ENCODE peak calls at places on chromosomes 6 and 20, in seven cellular contexts. C is HCT116, V is H1, B is K562, S is SK-N-SH, Y is HepG2, O is GM12878. U is an unnamed sample.
A peak's percentile ranks its signal among the peaks of the same experiment; 100 is the strongest.

GRCh38 chr20:60046011-60046413 is 87.8 kb downstream of the CDH26 start:
- DNase-seq in C (no peak), V (no peak), B (no peak), S (no peak), Y (no peak), O (no peak), U (no peak)

GRCh38 chr6:145734486-145735355 is 599 bp downstream of the EPM2A start:
- DNase-seq in C (peak; percentile 75), V (peak; percentile 88), B (peak; percentile 82), S (peak; percentile 92), Y (peak; percentile 94), O (no peak), U (peak; percentile 87)

GRCh38 chr6:124960757-124961467 is 1.3 kb upstream of the RNF217 start:
- DNase-seq in C (no peak), V (no peak), B (no peak), S (no peak), Y (no peak), O (no peak), U (no peak)

GRCh38 chr6:144213293-144213692 is 63.0 kb downstream of the STX11 start:
- DNase-seq in C (no peak), V (no peak), B (no peak), S (no peak), Y (no peak), O (no peak), U (no peak)

GRCh38 chr6:154605207-154605877 is 94.9 kb upstream of the CNKSR3 start:
- DNase-seq in C (no peak), V (no peak), B (no peak), S (no peak), Y (no peak), O (peak; percentile 83), U (no peak)

GRCh38 chr20:25544316-25544715 is 41.0 kb downstream of the NINL start:
- DNase-seq in C (no peak), V (no peak), B (no peak), S (no peak), Y (no peak), O (no peak), U (no peak)

GRCh38 chr6:136341967-136342366 is 52.3 kb upstream of the BCLAF1 start:
- DNase-seq in C (no peak), V (no peak), B (no peak), S (no peak), Y (no peak), O (no peak), U (no peak)

GRCh38 chr6:154615483-154616025 is 105.1 kb upstream of the CNKSR3 start:
- DNase-seq in C (peak; percentile 80), V (no peak), B (peak; percentile 60), S (peak; percentile 66), Y (peak; percentile 35), O (no peak), U (peak; percentile 32)

GRCh38 chr6:168662301-168662936 is 221.4 kb downstream of the SMOC2 start:
- DNase-seq in C (no peak), V (peak; percentile 16), B (no peak), S (no peak), Y (no peak), O (no peak), U (no peak)

GRCh38 chr20:53695797-53696527 is 102.3 kb upstream of the ZNF217 start:
- DNase-seq in C (no peak), V (no peak), B (no peak), S (peak; percentile 41), Y (no peak), O (no peak), U (no peak)

GRCh38 chr20:13771853-13772453 is 12.8 kb downstream of the ESF1 start:
- DNase-seq in C (no peak), V (no peak), B (no peak), S (peak; percentile 50), Y (peak; percentile 28), O (no peak), U (no peak)

GRCh38 chr6:3285049-3285639 is 26.4 kb downstream of the PSMG4 start:
- DNase-seq in C (no peak), V (no peak), B (no peak), S (no peak), Y (no peak), O (no peak), U (no peak)

GRCh38 chr20:58716476-58717277 is 24.1 kb downstream of the NPEPL1 start:
- DNase-seq in C (no peak), V (peak; percentile 46), B (no peak), S (peak; percentile 56), Y (peak; percentile 53), O (no peak), U (no peak)

GRCh38 chr20:41499961-41500725 is 118.0 kb downstream of the CHD6 start:
- DNase-seq in C (no peak), V (no peak), B (no peak), S (no peak), Y (no peak), O (no peak), U (no peak)

GRCh38 chr20:32918296-32918695 is 59.6 kb downstream of the EFCAB8 start:
- DNase-seq in C (no peak), V (peak; percentile 41), B (no peak), S (no peak), Y (no peak), O (no peak), U (no peak)

GRCh38 chr20:32019563-32020463 is 9.6 kb downstream of the CCM2L start:
- DNase-seq in C (no peak), V (no peak), B (no peak), S (no peak), Y (no peak), O (no peak), U (no peak)

GRCh38 chr20:3931664-3932063 is 42.5 kb downstream of the PANK2 start:
- DNase-seq in C (no peak), V (no peak), B (no peak), S (no peak), Y (no peak), O (no peak), U (no peak)

GRCh38 chr20:2759603-2760360 is 40.6 kb downstream of the CPXM1 start:
- DNase-seq in C (no peak), V (no peak), B (no peak), S (no peak), Y (no peak), O (no peak), U (no peak)

GRCh38 chr6:109743739-109744138 is 52.6 kb downstream of the FIG4 start:
- DNase-seq in C (no peak), V (no peak), B (no peak), S (no peak), Y (no peak), O (no peak), U (no peak)

GRCh38 chr20:2131366-2131765 is 29.7 kb downstream of the STK35 start:
- DNase-seq in C (peak; percentile 6), V (no peak), B (no peak), S (no peak), Y (no peak), O (no peak), U (no peak)

GRCh38 chr6:73339340-73339739 is 14.7 kb downstream of the DPPA5 start:
- DNase-seq in C (no peak), V (peak; percentile 48), B (no peak), S (no peak), Y (no peak), O (no peak), U (no peak)

GRCh38 chr20:22825076-22825475 is 210.0 kb upstream of the SSTR4 start:
- DNase-seq in C (no peak), V (no peak), B (no peak), S (no peak), Y (no peak), O (no peak), U (no peak)

GRCh38 chr20:32463642-32464400 is 105.7 kb downstream of the ASXL1 start:
- DNase-seq in C (no peak), V (no peak), B (no peak), S (no peak), Y (no peak), O (no peak), U (no peak)

GRCh38 chr6:56766806-56767178 is 124.1 kb upstream of the DST start:
- DNase-seq in C (no peak), V (no peak), B (no peak), S (no peak), Y (no peak), O (peak; percentile 92), U (no peak)
- TF ChIP-seq JUND in C (no peak), V (no peak), B (no peak), S (peak; percentile 74), Y (no peak), O (no peak), U (no peak)

GRCh38 chr6:63808576-63808975 is 173.0 kb downstream of the PHF3 start:
- DNase-seq in C (no peak), V (no peak), B (no peak), S (no peak), Y (no peak), O (no peak), U (no peak)
- TF ChIP-seq JUND in C (no peak), V (no peak), B (no peak), S (no peak), Y (no peak), O (no peak), U (no peak)

DNA sequence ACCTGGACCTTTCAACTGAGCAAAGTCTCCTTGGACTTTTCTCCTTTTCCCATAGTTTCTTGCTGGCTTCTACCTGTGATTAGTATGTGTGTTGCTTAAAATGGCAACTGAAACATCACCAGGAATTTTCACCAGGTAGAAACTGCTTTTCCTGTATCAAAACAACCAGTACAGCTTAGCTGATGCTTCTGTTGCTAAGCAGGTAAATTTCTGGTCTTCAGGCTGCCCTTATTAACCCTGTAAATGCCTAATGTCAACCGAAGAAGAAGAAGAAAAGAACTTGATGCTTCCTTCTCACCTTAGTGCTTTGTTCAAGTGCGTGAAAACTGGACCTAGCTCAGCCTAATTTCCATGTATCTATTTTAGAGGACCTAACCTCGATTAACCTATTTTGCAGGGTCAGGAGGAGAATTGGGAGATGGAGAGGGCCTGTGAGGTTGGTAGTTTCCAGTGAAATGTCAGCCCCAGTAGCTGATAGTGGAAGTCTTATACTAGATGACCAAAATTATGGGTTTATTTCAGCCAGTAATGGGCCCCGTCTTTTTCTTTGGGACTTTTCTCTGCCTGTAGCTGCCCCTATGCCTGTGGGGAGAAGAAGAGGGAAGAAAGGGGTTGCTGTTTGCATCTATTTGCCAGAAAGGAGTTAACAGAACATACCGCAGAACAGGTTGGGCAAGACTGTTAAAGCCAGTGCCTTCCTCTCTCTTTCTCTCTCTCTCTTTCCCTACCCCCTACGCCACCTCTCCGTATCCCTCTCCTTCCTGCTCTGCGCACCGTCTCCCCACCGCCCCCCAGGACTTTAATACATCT is 37.7 kb downstream of the RREB1 start:
- DNase-seq in C (no peak), V (no peak), B (no peak), S (no peak), Y (no peak), O (no peak), U (peak; percentile 46)
- TF ChIP-seq JUND in C (no peak), V (no peak), B (no peak), S (no peak), Y (no peak), O (no peak), U (no peak)

GRCh38 chr6:47135772-47136171 is 93.6 kb upstream of the ADGRF1 start:
- DNase-seq in C (peak; percentile 85), V (no peak), B (peak; percentile 48), S (no peak), Y (peak; percentile 97), O (no peak), U (no peak)

GRCh38 chr6:47134476-47135189 is 92.5 kb upstream of the ADGRF1 start:
- DNase-seq in C (peak; percentile 88), V (no peak), B (peak; percentile 74), S (no peak), Y (peak; percentile 91), O (no peak), U (peak; percentile 44)

GRCh38 chr6:47131773-47132172 is 89.6 kb upstream of the ADGRF1 start:
- DNase-seq in C (no peak), V (no peak), B (no peak), S (no peak), Y (no peak), O (no peak), U (no peak)

GRCh38 chr6:47132724-47133123 is 90.6 kb upstream of the ADGRF1 start:
- DNase-seq in C (no peak), V (no peak), B (no peak), S (no peak), Y (no peak), O (no peak), U (no peak)

GRCh38 chr6:47133230-47134000 is 91.3 kb upstream of the ADGRF1 start:
- DNase-seq in C (no peak), V (no peak), B (no peak), S (no peak), Y (no peak), O (no peak), U (no peak)
- TF ChIP-seq JUND in C (no peak), V (no peak), B (peak; percentile 45), S (no peak), Y (no peak), O (no peak), U (no peak)

U was measured in T47D.